ENCODE peak calls at places on chromosomes 16 and 17, in eight cellular contexts. C, S, I, T, J, V, F and D are unnamed samples. For H3K36me3, the result is how much of the 10 kb centered on the place peaks cover.

GRCh38 chr17:73784015-73784603 is 139.9 kb upstream of the SDK2 start:
- DNase-seq in C (no peak), S (no peak), I (no peak), T (no peak), J (no peak), V (no peak), F (no peak), D (no peak)

GRCh38 chr17:73278465-73279453 is 17.1 kb upstream of the CPSF4L start:
- DNase-seq in C (no peak), S (no peak), I (peak), T (peak), J (peak), V (peak), F (no peak), D (no peak)

GRCh38 chr16:30615358-30616076 is 5.3 kb upstream of the ZNF689 start:
- DNase-seq in C (peak), S (peak), I (no peak), T (no peak), J (no peak), V (peak), F (peak), D (peak)

GRCh38 chr16:81601008-81601428 is 156.4 kb downstream of the CMIP start:
- DNase-seq in C (no peak), S (no peak), I (no peak), T (no peak), J (no peak), V (no peak), F (no peak), D (no peak)

GRCh38 chr17:75153854-75154194 is 488 bp downstream of the JPT1 start:
- DNase-seq in C (no peak), S (peak), I (no peak), T (no peak), J (peak), V (no peak), F (peak), D (peak)

GRCh38 chr16:54720259-54720658 is 210.4 kb upstream of the IRX5 start:
- DNase-seq in C (no peak), S (no peak), I (no peak), T (no peak), J (no peak), V (no peak), F (no peak), D (no peak)

GRCh38 chr17:16269658-16270057 is 52.6 kb downstream of the PIGL start:
- DNase-seq in C (no peak), S (no peak), I (no peak), T (no peak), J (no peak), V (no peak), F (no peak), D (no peak)

GRCh38 chr17:32285286-32285685 is 19.7 kb downstream of the RHBDL3 start:
- DNase-seq in C (no peak), S (no peak), I (no peak), T (no peak), J (no peak), V (no peak), F (no peak), D (no peak)

GRCh38 chr16:12426122-12426521 is 377.6 kb downstream of the CPPED1 start:
- DNase-seq in C (no peak), S (no peak), I (no peak), T (no peak), J (no peak), V (no peak), F (no peak), D (peak)

GRCh38 chr17:50268040-50268439 is 6.2 kb upstream of the TMEM92 start:
- DNase-seq in C (no peak), S (no peak), I (peak), T (peak), J (peak), V (no peak), F (peak), D (no peak)

GRCh38 chr16:56334761-56335160 is 90.6 kb downstream of the AMFR start:
- DNase-seq in C (no peak), S (no peak), I (no peak), T (no peak), J (no peak), V (no peak), F (no peak), D (no peak)

DNA sequence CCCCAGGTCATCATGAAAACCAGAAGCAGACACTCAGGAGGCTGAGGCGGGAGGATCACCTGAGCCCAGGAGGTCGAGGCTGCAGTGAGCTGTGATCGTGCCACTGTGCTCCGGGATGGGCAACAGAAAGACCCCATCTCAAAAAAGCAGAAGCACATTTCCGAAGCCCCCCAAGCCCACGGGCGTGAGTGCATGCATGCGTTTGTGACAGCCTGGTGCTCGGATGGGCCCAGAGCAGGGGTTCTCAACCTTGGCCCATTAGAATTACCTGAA is 19.1 kb downstream of the TMC6 start:
- DNase-seq in C (no peak), S (no peak), I (peak), T (no peak), J (no peak), V (no peak), F (no peak), D (no peak)
- TF ChIP-seq CTCF in C (no peak), S (no peak), I (no peak), T (no peak), J (no peak), V (no peak), F (no peak), D (no peak)

DNA sequence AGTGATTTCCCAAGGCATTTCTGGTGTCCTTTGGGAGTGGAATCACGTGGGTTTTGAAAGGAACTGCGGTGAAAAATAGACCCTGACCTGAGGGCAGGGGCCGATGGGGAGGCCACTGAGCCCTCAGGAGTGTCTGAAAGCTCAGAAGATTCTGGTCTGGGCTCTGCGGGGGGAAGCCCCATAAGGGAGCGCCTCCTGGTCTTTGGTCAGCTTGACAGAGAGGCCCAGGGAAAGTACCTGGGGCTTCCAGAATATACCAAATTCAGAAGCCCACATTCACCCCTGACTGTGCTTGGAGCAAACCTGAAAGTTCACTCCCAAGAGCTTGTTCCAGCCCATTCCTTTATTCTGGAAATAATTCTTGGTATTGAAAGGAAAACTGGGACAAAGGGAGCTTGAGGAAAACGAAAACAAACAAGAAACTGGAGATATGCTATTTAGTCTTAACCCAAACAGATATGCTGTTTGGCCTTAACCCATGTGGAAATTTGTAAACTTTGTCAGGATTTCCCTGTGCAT is 23.2 kb upstream of the NAGLU start:
- DNase-seq in C (no peak), S (no peak), I (peak), T (no peak), J (no peak), V (no peak), F (no peak), D (no peak)
- H3K27ac ChIP-seq in C (no peak), S (no peak), I (peak), T (peak), J (no peak), V (peak), F (peak), D (no peak)

GRCh38 chr17:7590743-7591142 is 849 bp upstream of the SOX15 start:
- DNase-seq in C (no peak), S (no peak), I (no peak), T (no peak), J (no peak), V (no peak), F (no peak), D (peak)
- H3K36me3 ChIP-seq in C (half or more), S (half or more), I (half or more), T (under half), J (under half), V (under half), F (half or more), D (half or more)

DNA sequence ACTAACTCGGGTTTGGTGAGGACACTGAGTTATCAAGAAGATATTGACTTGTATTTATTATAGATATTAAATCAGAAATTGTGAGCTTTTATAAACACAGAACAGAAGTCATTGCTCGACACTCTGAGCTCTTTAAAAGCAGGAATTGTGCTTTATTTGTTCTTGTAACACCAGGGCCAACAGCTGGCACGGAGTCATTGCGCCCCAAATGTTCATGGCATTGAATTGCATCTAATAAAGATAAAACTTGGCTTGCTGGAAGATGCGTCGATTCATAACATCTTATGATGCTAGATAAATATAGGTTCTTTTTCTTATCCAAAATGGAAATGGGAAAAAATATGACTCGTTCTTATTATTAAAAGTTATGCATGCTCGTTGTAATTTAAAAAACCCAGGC is 11.8 kb upstream of the MLYCD start:
- DNase-seq in C (peak), S (peak), I (no peak), T (no peak), J (no peak), V (no peak), F (no peak), D (no peak)
- TF ChIP-seq CTCF in C (peak), S (peak), I (no peak), T (no peak), J (no peak), V (no peak), F (no peak), D (no peak)

DNA sequence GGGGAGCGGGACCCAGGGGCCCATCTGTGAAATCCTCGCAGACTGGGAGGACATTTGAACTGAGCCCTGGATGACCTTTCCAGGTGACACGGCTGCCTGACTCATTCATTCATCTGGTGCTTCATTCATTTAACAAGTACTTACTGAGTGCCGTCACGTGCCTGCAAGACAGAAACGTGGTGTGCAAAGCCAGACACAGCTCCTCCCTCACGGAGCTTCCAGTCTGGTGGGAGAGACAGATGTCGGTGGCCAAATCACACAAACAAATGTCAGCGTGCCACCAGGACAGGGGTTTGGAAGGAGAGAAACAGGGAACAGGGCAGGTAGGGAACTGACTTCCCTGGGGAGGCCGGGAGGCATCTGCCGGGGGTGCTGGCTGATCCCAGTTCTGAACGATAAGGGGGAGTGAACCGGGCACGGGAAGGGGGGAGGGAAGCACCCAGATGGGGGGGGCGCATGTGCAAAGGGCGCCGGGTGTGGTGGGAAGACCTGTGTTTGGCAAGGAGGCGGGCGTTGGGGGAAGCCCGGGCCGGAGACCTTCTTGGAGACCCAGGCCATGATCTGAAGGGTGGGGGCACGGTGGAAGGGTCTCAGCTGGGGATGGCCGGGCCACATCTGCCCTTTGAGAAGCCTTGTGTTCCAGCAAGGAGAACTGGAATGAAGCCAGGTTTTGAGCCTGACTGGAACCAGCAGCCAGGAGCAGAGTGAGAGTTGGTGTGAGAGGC is 93.6 kb upstream of the CIBAR2 start:
- DNase-seq in C (no peak), S (no peak), I (no peak), T (peak), J (peak), V (no peak), F (no peak), D (no peak)
- H3K27ac ChIP-seq in C (no peak), S (no peak), I (peak), T (peak), J (no peak), V (no peak), F (no peak), D (no peak)

DNA sequence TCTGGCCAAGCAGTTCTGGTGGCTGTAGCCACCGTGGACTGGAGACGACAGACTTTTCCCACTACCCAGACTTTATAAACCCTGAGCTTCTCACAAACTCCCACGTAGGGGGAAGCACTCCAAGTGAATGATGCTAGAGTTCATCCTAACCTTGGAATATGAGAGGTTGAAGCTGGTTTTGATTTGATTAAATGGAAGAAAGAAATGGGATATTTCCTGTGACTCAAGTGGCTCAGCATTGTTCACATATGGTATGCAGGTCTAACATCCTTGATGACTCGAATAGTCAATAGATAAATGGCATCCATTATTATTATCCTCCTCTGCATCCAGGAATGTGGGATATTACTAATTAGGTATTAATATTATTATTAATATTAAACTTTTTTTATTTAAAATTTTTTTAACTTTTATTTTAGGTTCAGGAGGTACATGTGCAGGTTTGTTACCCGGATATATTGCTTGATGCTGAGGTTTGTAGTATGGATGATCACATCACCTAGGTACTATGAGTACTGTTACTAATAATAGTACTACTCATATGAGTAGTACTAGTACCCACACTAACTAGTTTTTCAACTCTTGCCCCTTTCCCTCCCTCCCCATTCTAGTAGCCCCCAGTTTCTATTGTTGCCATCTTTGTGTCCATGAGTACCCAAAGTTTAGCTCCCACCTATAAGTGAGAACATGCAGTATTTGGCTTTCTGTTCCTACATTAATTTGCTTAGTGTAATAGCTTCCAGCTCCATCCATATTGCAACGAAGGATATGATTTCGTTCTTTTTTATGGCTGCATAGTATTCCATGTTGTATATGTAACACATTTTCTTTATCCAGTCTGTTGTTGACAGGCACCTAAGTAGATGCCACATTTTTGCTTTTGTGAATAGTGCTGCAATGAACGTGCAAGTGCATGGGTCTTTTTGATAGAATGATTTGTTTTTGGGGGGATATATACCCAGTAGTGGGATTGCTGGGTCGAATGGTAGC is 22.9 kb downstream of the PIK3R6 start:
- DNase-seq in C (no peak), S (no peak), I (peak), T (no peak), J (no peak), V (no peak), F (no peak), D (no peak)
- H3K36me3 ChIP-seq in C (under half), S (under half), I (under half), T (under half), J (under half), V (under half), F (under half), D (under half)

GRCh38 chr17:76504117-76504516 is 2.9 kb upstream of the RHBDF2 start:
- DNase-seq in C (no peak), S (peak), I (no peak), T (no peak), J (no peak), V (no peak), F (no peak), D (peak)
- TF ChIP-seq CTCF in C (no peak), S (peak), I (no peak), T (no peak), J (no peak), V (no peak), F (no peak), D (peak)